ENCODE peak calls at places on chromosomes 7 and 10, in nine cellular contexts. L, C, T, S, J, K, H, N and Y are unnamed samples.

GRCh38 chr10:74704629-74705360 is 121.6 kb upstream of the KAT6B start:
- DNase-seq in L (no peak), C (no peak), T (no peak), S (no peak), J (no peak), K (no peak), H (no peak), N (no peak), Y (no peak)

GRCh38 chr7:133950856-133951255 is 176.3 kb upstream of the LRGUK start:
- DNase-seq in L (no peak), C (no peak), T (no peak), S (no peak), J (no peak), K (no peak), H (no peak), N (no peak), Y (no peak)

GRCh38 chr10:45377321-45377720 is 3.3 kb downstream of the ALOX5 start:
- DNase-seq in L (no peak), C (no peak), T (no peak), S (no peak), J (no peak), K (no peak), H (no peak), N (no peak), Y (no peak)

GRCh38 chr7:84161398-84161797 is 33.2 kb downstream of the SEMA3A start:
- DNase-seq in L (no peak), C (no peak), T (no peak), S (no peak), J (no peak), K (no peak), H (no peak), N (no peak), Y (no peak)

GRCh38 chr7:47420117-47420780 is 161.7 kb downstream of the TNS3 start:
- DNase-seq in L (no peak), C (no peak), T (no peak), S (no peak), J (no peak), K (no peak), H (no peak), N (no peak), Y (no peak)

GRCh38 chr10:122981066-122981464 is 864 bp downstream of the PSTK start:
- DNase-seq in L (peak; percentile 67), C (no peak), T (peak; percentile 8), S (no peak), J (peak; percentile 4), K (no peak), H (peak; percentile 40), N (no peak), Y (peak; percentile 55)

GRCh38 chr7:12715372-12716133 is 28.1 kb downstream of the ARL4A start:
- DNase-seq in L (peak; percentile 97), C (peak; percentile 26), T (peak; percentile 64), S (peak; percentile 78), J (peak; percentile 29), K (peak; percentile 69), H (no peak), N (peak; percentile 71), Y (peak; percentile 99)

GRCh38 chr7:43004076-43004475 is 71.9 kb downstream of the MRPL32 start:
- DNase-seq in L (no peak), C (no peak), T (no peak), S (no peak), J (no peak), K (no peak), H (peak; percentile 9), N (no peak), Y (peak; percentile 7)

GRCh38 chr7:51186531-51186930 is 130.1 kb downstream of the COBL start:
- DNase-seq in L (no peak), C (no peak), T (no peak), S (no peak), J (no peak), K (no peak), H (no peak), N (no peak), Y (peak; percentile 14)

GRCh38 chr10:44981172-44982113 is 2.8 kb upstream of the DEPP1 start:
- DNase-seq in L (peak; percentile 90), C (no peak), T (peak; percentile 77), S (no peak), J (no peak), K (peak; percentile 14), H (peak; percentile 64), N (peak; percentile 70), Y (peak; percentile 86)

GRCh38 chr7:66638309-66639099 is 9.8 kb downstream of the KCTD7 start:
- DNase-seq in L (no peak), C (no peak), T (no peak), S (no peak), J (no peak), K (no peak), H (no peak), N (no peak), Y (no peak)

GRCh38 chr10:74213571-74214162 is 62.6 kb downstream of the ADK start:
- DNase-seq in L (peak; percentile 74), C (peak; percentile 47), T (peak; percentile 46), S (no peak), J (no peak), K (no peak), H (peak; percentile 45), N (no peak), Y (peak; percentile 70)

GRCh38 chr10:1358860-1359598 is 302.8 kb downstream of the WDR37 start:
- DNase-seq in L (no peak), C (no peak), T (no peak), S (no peak), J (no peak), K (no peak), H (no peak), N (no peak), Y (no peak)

GRCh38 chr10:1360581-1361164 is 304.5 kb downstream of the WDR37 start:
- DNase-seq in L (no peak), C (peak; percentile 53), T (no peak), S (no peak), J (no peak), K (no peak), H (no peak), N (no peak), Y (no peak)

GRCh38 chr10:1361411-1362105 is 305.4 kb downstream of the WDR37 start:
- DNase-seq in L (no peak), C (no peak), T (no peak), S (no peak), J (no peak), K (no peak), H (no peak), N (no peak), Y (no peak)

GRCh38 chr10:1359599-1359955 is 303.4 kb downstream of the WDR37 start:
- DNase-seq in L (no peak), C (no peak), T (no peak), S (no peak), J (no peak), K (no peak), H (no peak), N (no peak), Y (no peak)

GRCh38 chr10:1360011-1360580 is 303.9 kb downstream of the WDR37 start:
- DNase-seq in L (no peak), C (peak; percentile 76), T (no peak), S (no peak), J (no peak), K (no peak), H (no peak), N (no peak), Y (no peak)
- TF ChIP-seq CTCF in L (no peak), C (peak; percentile 70), T (no peak), S (no peak), J (peak; percentile 15), K (no peak), H (no peak), N (no peak), Y (no peak)

GRCh38 chr7:158704524-158705233 is at the start of gene NCAPG2:
- DNase-seq in L (peak; percentile 96), C (peak; percentile 98), T (peak; percentile 99), S (peak; percentile 98), J (peak; percentile 82), K (peak; percentile 99), H (peak; percentile 99), N (peak; percentile 98), Y (peak; percentile 98)
- TF ChIP-seq CTCF in L (peak; percentile 41), C (no peak), T (no peak), S (no peak), J (peak; percentile 24), K (peak; percentile 29), H (no peak), N (no peak), Y (peak; percentile 18)

DNA sequence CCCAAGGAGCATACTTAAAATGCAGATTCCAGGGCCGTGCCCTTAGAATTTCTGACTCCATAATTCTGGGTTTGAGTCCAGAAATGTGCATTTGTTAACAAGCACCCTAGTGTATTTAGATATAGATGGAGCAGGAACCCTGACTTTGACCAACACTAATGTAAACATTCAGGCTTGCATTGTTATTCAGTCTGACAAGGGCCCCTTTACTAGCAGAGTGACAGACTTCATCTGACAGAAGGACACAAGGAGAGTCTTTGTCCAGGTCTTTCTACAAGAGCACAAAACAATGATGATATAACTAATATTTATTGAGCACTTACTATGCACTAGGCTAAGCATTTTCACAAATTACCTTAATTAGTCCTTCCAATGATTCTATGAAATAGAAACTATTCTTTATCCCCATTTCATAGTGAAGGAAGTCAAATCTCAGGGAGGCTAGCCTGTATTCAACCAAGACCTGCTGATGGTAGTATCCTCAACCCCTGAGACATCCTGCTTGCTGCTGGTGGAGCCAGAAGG is 3.9 kb downstream of the RBP4 start:
- DNase-seq in L (no peak), C (no peak), T (no peak), S (no peak), J (no peak), K (no peak), H (no peak), N (no peak), Y (no peak)
- TF ChIP-seq CTCF in L (no peak), C (no peak), T (no peak), S (no peak), J (no peak), K (no peak), H (no peak), N (no peak), Y (no peak)

DNA sequence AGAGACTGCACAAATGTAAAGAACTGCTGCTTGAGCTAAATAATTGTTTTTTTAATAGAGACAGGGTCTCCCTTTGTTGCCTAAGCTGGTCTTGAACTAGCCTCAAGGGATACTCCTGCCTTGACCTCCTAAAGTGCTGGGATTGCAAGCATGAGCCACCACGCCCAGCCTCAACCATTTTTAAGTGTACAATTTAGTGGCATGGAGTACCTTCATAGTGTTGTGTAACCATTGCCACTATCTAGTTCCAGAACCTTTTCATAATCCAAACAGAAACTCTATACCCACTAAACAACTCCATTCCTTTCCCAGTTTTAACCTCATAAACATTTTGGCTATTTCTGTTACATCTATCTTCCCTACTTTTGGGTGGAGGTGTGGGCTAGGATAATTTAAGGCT is 6.7 kb downstream of the EIF4H start:
- DNase-seq in L (no peak), C (no peak), T (no peak), S (no peak), J (no peak), K (no peak), H (no peak), N (no peak), Y (no peak)
- TF ChIP-seq CTCF in L (no peak), C (no peak), T (no peak), S (no peak), J (no peak), K (no peak), H (no peak), N (no peak), Y (no peak)

DNA sequence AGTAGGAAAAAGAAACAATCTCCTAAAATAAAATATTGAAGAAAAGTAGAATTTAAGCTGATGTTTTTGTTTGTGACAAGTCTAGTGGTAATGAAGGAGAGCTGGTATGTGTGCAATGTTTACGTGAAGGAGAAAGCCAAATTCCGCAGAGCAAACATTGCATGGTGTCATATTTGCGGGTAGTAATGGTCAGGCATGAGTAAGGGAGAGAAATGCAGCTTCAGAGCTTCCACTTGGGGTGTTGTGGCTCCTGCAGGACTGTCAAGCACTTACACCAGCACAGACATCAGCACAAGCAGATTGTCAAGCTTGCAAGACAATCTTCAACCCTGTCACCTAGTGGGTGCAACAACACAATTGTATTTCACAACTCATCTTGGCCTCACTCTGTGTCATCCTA is 136.5 kb upstream of the ETV1 start:
- DNase-seq in L (no peak), C (no peak), T (no peak), S (no peak), J (no peak), K (no peak), H (no peak), N (no peak), Y (peak; percentile 15)
- TF ChIP-seq CTCF in L (no peak), C (no peak), T (no peak), S (no peak), J (no peak), K (no peak), H (no peak), N (no peak), Y (no peak)